ENCODE peak calls at places on chromosome 17, in eight cellular contexts. One of them, this sample, is unnamed. For H3K27me3, the result is how much of the 10 kb centered on the place peaks cover.

GRCh38 chr17:46943511-46944393 is 20.8 kb downstream of the GOSR2 start:
- DNase-seq in left ventricle myocardium inferior: no peak
- DNase-seq in GM23338: peak
- DNase-seq in lung: no peak
- DNase-seq in heart right ventricle: no peak
- DNase-seq in DND-41: no peak
- DNase-seq in prostate gland: no peak
- DNase-seq in CD8-positive, alpha-beta T cell: no peak
- DNase-seq in this sample: no peak

GRCh38 chr17:74011963-74012362 is 191.5 kb upstream of the RPL38 start:
- DNase-seq in left ventricle myocardium inferior: no peak
- DNase-seq in GM23338: no peak
- DNase-seq in lung: no peak
- DNase-seq in heart right ventricle: no peak
- DNase-seq in DND-41: no peak
- DNase-seq in prostate gland: no peak
- DNase-seq in CD8-positive, alpha-beta T cell: no peak
- DNase-seq in this sample: no peak

GRCh38 chr17:81576621-81577277 is 24.6 kb upstream of the FAAP100 start:
- DNase-seq in left ventricle myocardium inferior: no peak
- DNase-seq in GM23338: no peak
- DNase-seq in lung: no peak
- DNase-seq in heart right ventricle: no peak
- DNase-seq in DND-41: no peak
- DNase-seq in prostate gland: no peak
- DNase-seq in CD8-positive, alpha-beta T cell: no peak
- DNase-seq in this sample: no peak

GRCh38 chr17:6249747-6250146 is 179.6 kb downstream of the WSCD1 start:
- DNase-seq in left ventricle myocardium inferior: no peak
- DNase-seq in GM23338: peak
- DNase-seq in lung: no peak
- DNase-seq in heart right ventricle: no peak
- DNase-seq in DND-41: no peak
- DNase-seq in prostate gland: no peak
- DNase-seq in CD8-positive, alpha-beta T cell: no peak
- DNase-seq in this sample: no peak

GRCh38 chr17:75869282-75870141 is 8.9 kb downstream of the TRIM47 start:
- DNase-seq in left ventricle myocardium inferior: peak
- DNase-seq in GM23338: peak
- DNase-seq in lung: no peak
- DNase-seq in heart right ventricle: peak
- DNase-seq in DND-41: no peak
- DNase-seq in prostate gland: no peak
- DNase-seq in CD8-positive, alpha-beta T cell: no peak
- DNase-seq in this sample: no peak

GRCh38 chr17:41071606-41072375 is 6.1 kb upstream of the KRTAP2-4 start:
- DNase-seq in left ventricle myocardium inferior: no peak
- DNase-seq in GM23338: no peak
- DNase-seq in lung: no peak
- DNase-seq in heart right ventricle: no peak
- DNase-seq in DND-41: no peak
- DNase-seq in prostate gland: no peak
- DNase-seq in CD8-positive, alpha-beta T cell: no peak
- DNase-seq in this sample: no peak

GRCh38 chr17:76163919-76164318 is 22.9 kb upstream of the FOXJ1 start:
- DNase-seq in left ventricle myocardium inferior: no peak
- DNase-seq in GM23338: peak
- DNase-seq in lung: no peak
- DNase-seq in heart right ventricle: no peak
- DNase-seq in DND-41: no peak
- DNase-seq in prostate gland: no peak
- DNase-seq in CD8-positive, alpha-beta T cell: no peak
- DNase-seq in this sample: no peak

GRCh38 chr17:29376667-29377268 is 13.4 kb upstream of the TAOK1 start:
- DNase-seq in left ventricle myocardium inferior: peak
- DNase-seq in GM23338: peak
- DNase-seq in lung: no peak
- DNase-seq in heart right ventricle: peak
- DNase-seq in DND-41: no peak
- DNase-seq in prostate gland: no peak
- DNase-seq in CD8-positive, alpha-beta T cell: no peak
- DNase-seq in this sample: no peak

GRCh38 chr17:77636835-77637806 is 321.4 kb upstream of the TNRC6C start:
- DNase-seq in left ventricle myocardium inferior: no peak
- DNase-seq in GM23338: no peak
- DNase-seq in lung: no peak
- DNase-seq in heart right ventricle: no peak
- DNase-seq in DND-41: no peak
- DNase-seq in prostate gland: no peak
- DNase-seq in CD8-positive, alpha-beta T cell: no peak
- DNase-seq in this sample: no peak

GRCh38 chr17:55722016-55722706 is 503 bp downstream of the TMEM100 start:
- DNase-seq in left ventricle myocardium inferior: no peak
- DNase-seq in GM23338: no peak
- DNase-seq in lung: no peak
- DNase-seq in heart right ventricle: no peak
- DNase-seq in DND-41: no peak
- DNase-seq in prostate gland: no peak
- DNase-seq in CD8-positive, alpha-beta T cell: no peak
- DNase-seq in this sample: no peak

GRCh38 chr17:9402590-9403199 is 172.9 kb downstream of the STX8 start:
- DNase-seq in left ventricle myocardium inferior: no peak
- DNase-seq in GM23338: peak
- DNase-seq in lung: no peak
- DNase-seq in heart right ventricle: no peak
- DNase-seq in DND-41: peak
- DNase-seq in prostate gland: no peak
- DNase-seq in CD8-positive, alpha-beta T cell: no peak
- DNase-seq in this sample: no peak

DNA sequence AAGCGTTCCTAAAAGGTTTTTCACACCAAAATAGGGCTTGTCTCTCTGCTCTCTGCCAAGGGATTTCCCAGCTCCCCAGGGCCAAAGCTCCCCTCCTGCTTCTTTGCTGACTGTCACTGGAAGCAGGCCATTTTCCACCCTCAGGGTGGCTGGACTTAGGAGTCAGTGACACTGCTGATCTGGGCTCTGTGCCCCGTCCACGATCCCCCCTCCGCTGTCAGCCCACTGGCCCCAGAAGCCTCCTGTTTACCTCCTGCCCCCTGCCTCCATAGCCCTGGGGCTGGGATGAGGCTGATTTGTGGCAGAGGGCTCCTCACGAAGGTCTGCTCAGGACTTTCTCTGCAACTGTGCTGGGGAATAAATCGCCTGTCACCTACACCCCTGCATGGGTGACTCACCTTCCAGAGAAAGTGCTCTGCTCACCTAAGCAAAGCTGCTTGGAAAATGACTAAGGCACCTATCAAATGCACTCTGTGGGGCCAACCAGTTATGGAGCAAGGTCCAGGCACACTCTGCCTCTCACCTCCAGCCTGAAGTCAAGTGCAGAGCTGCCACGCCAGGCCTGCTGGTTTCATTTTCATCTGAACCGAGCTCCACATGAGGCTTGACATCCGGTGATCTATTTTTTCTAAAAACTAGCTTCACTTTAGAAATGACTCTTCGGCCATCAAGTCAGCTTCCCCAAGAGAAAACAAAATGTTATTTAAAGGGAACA is 4.9 kb downstream of the MAP3K14 start:
- DNase-seq in left ventricle myocardium inferior: peak
- DNase-seq in GM23338: no peak
- DNase-seq in lung: peak
- DNase-seq in heart right ventricle: peak
- DNase-seq in DND-41: peak
- DNase-seq in prostate gland: peak
- DNase-seq in CD8-positive, alpha-beta T cell: peak
- DNase-seq in this sample: peak
- H3K4me3 ChIP-seq in left ventricle myocardium inferior: peak
- H3K4me3 ChIP-seq in GM23338: no peak
- H3K4me3 ChIP-seq in lung: no peak
- H3K4me3 ChIP-seq in heart right ventricle: peak
- H3K4me3 ChIP-seq in DND-41: no peak
- H3K4me3 ChIP-seq in prostate gland: no peak
- H3K4me3 ChIP-seq in CD8-positive, alpha-beta T cell: peak
- H3K4me3 ChIP-seq in this sample: peak

DNA sequence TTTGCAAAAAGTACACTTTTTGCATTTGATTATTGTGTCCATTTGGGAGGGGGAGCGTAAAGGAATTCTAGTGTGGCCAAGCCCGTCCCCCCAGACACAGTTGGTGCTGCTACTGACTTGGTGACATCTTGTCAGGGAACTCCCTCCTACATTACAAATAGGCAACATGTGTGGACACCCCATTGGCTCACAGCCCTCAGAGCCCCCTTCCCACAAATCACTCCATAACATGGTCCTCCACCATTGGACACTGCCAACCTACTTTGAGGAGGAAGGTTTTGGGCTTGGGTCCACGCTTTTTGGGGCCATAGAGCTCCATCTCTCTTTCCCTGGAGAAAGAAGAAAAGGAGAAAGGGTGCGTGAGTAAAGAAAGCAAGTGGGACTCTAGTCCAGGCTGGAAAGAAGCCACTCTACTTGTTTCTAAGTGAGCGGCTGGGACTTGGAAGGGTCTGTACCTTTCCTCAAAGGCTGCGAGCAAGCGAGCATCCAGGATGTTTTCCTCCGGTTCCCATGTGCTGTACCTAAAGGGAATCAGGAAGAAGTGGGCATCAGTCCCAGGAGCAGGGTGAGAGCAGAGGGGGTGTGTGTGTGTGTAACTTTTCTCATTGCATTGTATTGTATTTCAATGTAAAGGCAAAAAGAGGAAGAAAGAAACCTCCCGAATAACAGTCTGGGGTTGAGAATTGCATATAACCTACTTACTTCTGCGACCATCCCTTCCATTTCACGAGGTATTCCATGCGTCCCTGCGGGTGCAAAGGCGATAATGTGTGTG is 895 bp downstream of the CBX8 start:
- DNase-seq in left ventricle myocardium inferior: no peak
- DNase-seq in GM23338: no peak
- DNase-seq in lung: no peak
- DNase-seq in heart right ventricle: no peak
- DNase-seq in DND-41: no peak
- DNase-seq in prostate gland: no peak
- DNase-seq in CD8-positive, alpha-beta T cell: no peak
- DNase-seq in this sample: no peak
- H3K27ac ChIP-seq in left ventricle myocardium inferior: no peak
- H3K27ac ChIP-seq in GM23338: no peak
- H3K27ac ChIP-seq in lung: no peak
- H3K27ac ChIP-seq in heart right ventricle: no peak
- H3K27ac ChIP-seq in DND-41: peak
- H3K27ac ChIP-seq in prostate gland: no peak
- H3K27ac ChIP-seq in CD8-positive, alpha-beta T cell: no peak
- H3K27ac ChIP-seq in this sample: no peak

GRCh38 chr17:21215935-21216334 is 2.0 kb upstream of the TMEM11 start:
- DNase-seq in left ventricle myocardium inferior: no peak
- DNase-seq in GM23338: no peak
- DNase-seq in lung: no peak
- DNase-seq in heart right ventricle: no peak
- DNase-seq in DND-41: no peak
- DNase-seq in prostate gland: no peak
- DNase-seq in CD8-positive, alpha-beta T cell: no peak
- DNase-seq in this sample: no peak

GRCh38 chr17:21213005-21213404 is 956 bp downstream of the TMEM11 start:
- DNase-seq in left ventricle myocardium inferior: no peak
- DNase-seq in GM23338: no peak
- DNase-seq in lung: no peak
- DNase-seq in heart right ventricle: no peak
- DNase-seq in DND-41: no peak
- DNase-seq in prostate gland: no peak
- DNase-seq in CD8-positive, alpha-beta T cell: no peak
- DNase-seq in this sample: no peak

GRCh38 chr17:21214777-21215541 is 998 bp upstream of the TMEM11 start:
- DNase-seq in left ventricle myocardium inferior: no peak
- DNase-seq in GM23338: peak
- DNase-seq in lung: no peak
- DNase-seq in heart right ventricle: peak
- DNase-seq in DND-41: peak
- DNase-seq in prostate gland: no peak
- DNase-seq in CD8-positive, alpha-beta T cell: no peak
- DNase-seq in this sample: no peak

GRCh38 chr17:21213491-21214014 is 408 bp downstream of the TMEM11 start:
- DNase-seq in left ventricle myocardium inferior: no peak
- DNase-seq in GM23338: peak
- DNase-seq in lung: peak
- DNase-seq in heart right ventricle: peak
- DNase-seq in DND-41: no peak
- DNase-seq in prostate gland: no peak
- DNase-seq in CD8-positive, alpha-beta T cell: peak
- DNase-seq in this sample: no peak

DNA sequence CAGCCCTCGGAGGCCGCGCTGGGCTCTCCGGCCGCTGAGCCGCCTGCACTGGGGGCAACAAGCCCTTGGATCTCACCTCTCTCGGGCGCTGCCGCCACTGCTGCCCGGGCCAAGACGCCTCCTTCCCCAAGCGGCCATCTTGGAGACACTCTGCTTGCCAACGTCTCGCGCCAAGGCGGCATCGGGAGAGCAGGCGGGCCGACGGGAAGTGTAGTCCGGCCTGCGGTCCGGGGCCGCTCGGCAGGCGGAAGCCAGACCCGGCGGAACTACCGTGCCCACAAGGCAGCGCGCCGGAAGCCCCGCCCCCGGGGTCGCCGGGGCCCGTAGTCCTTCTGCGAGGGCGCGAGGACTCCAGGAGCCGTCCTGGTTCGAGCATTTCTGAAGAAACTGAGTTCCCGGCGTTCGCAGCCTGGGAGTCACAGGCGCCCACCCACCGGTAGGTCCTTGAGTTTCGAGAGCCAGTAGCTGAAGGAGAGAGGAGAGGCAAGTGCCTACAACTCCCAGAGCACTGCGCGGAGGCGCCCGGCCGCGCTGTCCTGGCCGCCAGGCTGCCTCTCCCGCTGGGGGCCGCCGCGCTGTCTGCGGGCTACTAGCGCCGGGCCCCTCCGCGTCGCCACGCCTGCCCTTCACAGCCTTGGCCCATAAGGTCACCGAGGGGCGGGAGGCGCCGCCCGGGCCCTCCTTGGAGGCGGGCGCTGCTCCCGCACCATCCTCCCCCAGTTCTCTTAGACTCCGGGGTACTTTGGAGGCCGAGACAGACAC is at the start of gene TMEM11:
- DNase-seq in left ventricle myocardium inferior: peak
- DNase-seq in GM23338: peak
- DNase-seq in lung: peak
- DNase-seq in heart right ventricle: peak
- DNase-seq in DND-41: peak
- DNase-seq in prostate gland: peak
- DNase-seq in CD8-positive, alpha-beta T cell: peak
- DNase-seq in this sample: peak
- H3K27me3 ChIP-seq in left ventricle myocardium inferior: under half
- H3K27me3 ChIP-seq in GM23338: under half
- H3K27me3 ChIP-seq in lung: under half
- H3K27me3 ChIP-seq in heart right ventricle: under half
- H3K27me3 ChIP-seq in DND-41: under half
- H3K27me3 ChIP-seq in prostate gland: under half
- H3K27me3 ChIP-seq in CD8-positive, alpha-beta T cell: under half
- H3K27me3 ChIP-seq in this sample: under half

GRCh38 chr17:17999364-18000007 is 26.8 kb downstream of the DRC3 start:
- DNase-seq in left ventricle myocardium inferior: no peak
- DNase-seq in GM23338: no peak
- DNase-seq in lung: no peak
- DNase-seq in heart right ventricle: no peak
- DNase-seq in DND-41: no peak
- DNase-seq in prostate gland: no peak
- DNase-seq in CD8-positive, alpha-beta T cell: no peak
- DNase-seq in this sample: no peak
- H3K4me3 ChIP-seq in left ventricle myocardium inferior: no peak
- H3K4me3 ChIP-seq in GM23338: no peak
- H3K4me3 ChIP-seq in lung: no peak
- H3K4me3 ChIP-seq in heart right ventricle: no peak
- H3K4me3 ChIP-seq in DND-41: no peak
- H3K4me3 ChIP-seq in prostate gland: no peak
- H3K4me3 ChIP-seq in CD8-positive, alpha-beta T cell: no peak
- H3K4me3 ChIP-seq in this sample: no peak

GRCh38 chr17:64498308-64499203 is 1.7 kb upstream of the POLG2 start:
- DNase-seq in left ventricle myocardium inferior: no peak
- DNase-seq in GM23338: no peak
- DNase-seq in lung: no peak
- DNase-seq in heart right ventricle: no peak
- DNase-seq in DND-41: no peak
- DNase-seq in prostate gland: no peak
- DNase-seq in CD8-positive, alpha-beta T cell: no peak
- DNase-seq in this sample: no peak
- H3K27ac ChIP-seq in left ventricle myocardium inferior: no peak
- H3K27ac ChIP-seq in GM23338: peak
- H3K27ac ChIP-seq in lung: no peak
- H3K27ac ChIP-seq in heart right ventricle: no peak
- H3K27ac ChIP-seq in DND-41: peak
- H3K27ac ChIP-seq in prostate gland: no peak
- H3K27ac ChIP-seq in CD8-positive, alpha-beta T cell: no peak
- H3K27ac ChIP-seq in this sample: peak

This sample was measured in effector memory CD4-positive, alpha-beta T cell.